ENCODE peak calls at places on chromosomes 4 and X, in four cellular contexts. V is K562, D is HCT116, U is GM12878. E is an unnamed sample. For H3K4me1, the result is how much of the 10 kb centered on the place peaks cover.

GRCh38 chrX:39721570-39722279 is 376.0 kb downstream of the BCOR start:
- DNase-seq in V (no peak), D (no peak), U (no peak), E (no peak)

GRCh38 chr4:181525641-181526040 is 717.6 kb upstream of the TENM3 start:
- DNase-seq in V (no peak), D (no peak), U (no peak), E (no peak)

GRCh38 chr4:163895369-163896005 is 401.0 kb downstream of the TMA16 start:
- DNase-seq in V (no peak), D (no peak), U (no peak), E (no peak)

GRCh38 chr4:39873823-39874222 is 103.9 kb downstream of the PDS5A start:
- DNase-seq in V (no peak), D (no peak), U (no peak), E (no peak)

GRCh38 chr4:173171098-173171497 is 2.5 kb downstream of the GALNT7 start:
- DNase-seq in V (peak), D (no peak), U (no peak), E (no peak)

GRCh38 chr4:121283319-121283718 is 97.5 kb downstream of the QRFPR start:
- DNase-seq in V (no peak), D (no peak), U (no peak), E (no peak)

GRCh38 chrX:72346306-72346949 is 40.7 kb upstream of the CITED1 start:
- DNase-seq in V (no peak), D (no peak), U (no peak), E (no peak)

GRCh38 chr4:94757192-94758140 is at the start of gene BMPR1B:
- DNase-seq in V (no peak), D (no peak), U (no peak), E (no peak)

GRCh38 chr4:148367756-148368155 is 74.5 kb downstream of the NR3C2 start:
- DNase-seq in V (no peak), D (no peak), U (no peak), E (no peak)

GRCh38 chrX:39946822-39947221 is 150.9 kb downstream of the BCOR start:
- DNase-seq in V (no peak), D (no peak), U (no peak), E (no peak)

GRCh38 chrX:10156199-10157031 is at the start of gene CLCN4:
- DNase-seq in V (no peak), D (peak), U (no peak), E (peak)

GRCh38 chrX:30593435-30594200 is 16.1 kb upstream of the TASL start:
- DNase-seq in V (no peak), D (peak), U (no peak), E (no peak)

GRCh38 chrX:39473812-39474211 is 623.9 kb downstream of the BCOR start:
- DNase-seq in V (no peak), D (no peak), U (no peak), E (no peak)

GRCh38 chr4:2341911-2342652 is 76.4 kb downstream of the ZFYVE28 start:
- DNase-seq in V (no peak), D (no peak), U (no peak), E (no peak)

GRCh38 chr4:125833-126232 is 1.5 kb downstream of the ZNF718 start:
- DNase-seq in V (no peak), D (no peak), U (no peak), E (no peak)

GRCh38 chr4:110663738-110664444 is 41.0 kb upstream of the PITX2 start:
- DNase-seq in V (no peak), D (no peak), U (no peak), E (no peak)

GRCh38 chr4:185096032-185096653 is 46.9 kb upstream of the SLC25A4 start:
- DNase-seq in V (peak), D (peak), U (no peak), E (no peak)

GRCh38 chrX:19739683-19740082 is 147.7 kb downstream of the SH3KBP1 start:
- DNase-seq in V (peak), D (peak), U (no peak), E (peak)

GRCh38 chr4:110172972-110173371 is 25.4 kb downstream of the ELOVL6 start:
- DNase-seq in V (no peak), D (no peak), U (no peak), E (no peak)

GRCh38 chr4:15010038-15010585 is 7.8 kb downstream of the CPEB2 start:
- DNase-seq in V (peak), D (no peak), U (no peak), E (no peak)

GRCh38 chrX:45229348-45229747 is 28.7 kb upstream of the DIPK2B start:
- DNase-seq in V (no peak), D (no peak), U (no peak), E (no peak)

GRCh38 chrX:95063554-95063953 is 1389.5 kb downstream of the FAM133A start:
- DNase-seq in V (no peak), D (no peak), U (no peak), E (no peak)

GRCh38 chr4:108398326-108398725 is 222.1 kb upstream of the RPL34 start:
- DNase-seq in V (no peak), D (no peak), U (no peak), E (no peak)

GRCh38 chrX:45748443-45748842 is 547.8 kb upstream of the DIPK2B start:
- DNase-seq in V (no peak), D (no peak), U (no peak), E (no peak)

GRCh38 chr4:67871867-67872266 is 11.9 kb downstream of the TMPRSS11D start:
- DNase-seq in V (peak), D (peak), U (no peak), E (no peak)

GRCh38 chr4:89029591-89029990 is 27.4 kb downstream of the FAM13A start:
- DNase-seq in V (no peak), D (no peak), U (no peak), E (no peak)

GRCh38 chr4:6354119-6354518 is 84.5 kb downstream of the WFS1 start:
- DNase-seq in V (no peak), D (no peak), U (no peak), E (no peak)

GRCh38 chr4:82801910-82802521 is 3.4 kb upstream of the SCD5 start:
- DNase-seq in V (no peak), D (no peak), U (no peak), E (no peak)

GRCh38 chr4:188198980-188199792 is 59.9 kb downstream of the TRIML1 start:
- DNase-seq in V (no peak), D (no peak), U (no peak), E (no peak)

GRCh38 chr4:161714022-161714751 is 449.6 kb downstream of the FSTL5 start:
- DNase-seq in V (no peak), D (peak), U (no peak), E (no peak)

GRCh38 chr4:112704991-112705845 is 68.3 kb downstream of the LARP7 start:
- DNase-seq in V (no peak), D (peak), U (no peak), E (no peak)

DNA sequence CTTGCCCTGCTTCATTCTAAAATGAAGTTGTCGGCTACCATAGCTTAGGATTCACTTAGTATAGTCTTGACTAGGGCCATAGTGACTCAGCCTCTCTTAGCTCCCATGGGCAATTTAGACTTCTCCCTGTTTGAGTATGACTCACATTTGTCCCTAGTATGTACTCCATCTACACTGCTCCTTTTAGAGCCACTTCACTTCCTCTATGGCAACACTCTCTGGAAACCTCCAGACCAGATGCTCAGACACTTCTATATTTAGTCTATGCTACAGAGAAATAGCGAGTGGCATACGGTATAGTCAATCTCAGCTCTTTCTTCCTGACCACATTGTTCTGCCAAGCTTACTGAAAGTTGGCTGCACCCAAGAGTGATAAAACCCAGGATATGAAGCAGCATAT is 11.2 kb downstream of the MEPE start:
- DNase-seq in V (no peak), D (no peak), U (no peak), E (no peak)
- TF ChIP-seq ZNF274 in V (no peak), D (no peak), U (no peak), E (no peak)

GRCh38 chr4:38007645-38008044 is 47.4 kb downstream of the PTTG2 start:
- DNase-seq in V (no peak), D (no peak), U (no peak), E (no peak)
- H3K4me1 ChIP-seq in V (under half), D (under half), U (under half), E (under half)

DNA sequence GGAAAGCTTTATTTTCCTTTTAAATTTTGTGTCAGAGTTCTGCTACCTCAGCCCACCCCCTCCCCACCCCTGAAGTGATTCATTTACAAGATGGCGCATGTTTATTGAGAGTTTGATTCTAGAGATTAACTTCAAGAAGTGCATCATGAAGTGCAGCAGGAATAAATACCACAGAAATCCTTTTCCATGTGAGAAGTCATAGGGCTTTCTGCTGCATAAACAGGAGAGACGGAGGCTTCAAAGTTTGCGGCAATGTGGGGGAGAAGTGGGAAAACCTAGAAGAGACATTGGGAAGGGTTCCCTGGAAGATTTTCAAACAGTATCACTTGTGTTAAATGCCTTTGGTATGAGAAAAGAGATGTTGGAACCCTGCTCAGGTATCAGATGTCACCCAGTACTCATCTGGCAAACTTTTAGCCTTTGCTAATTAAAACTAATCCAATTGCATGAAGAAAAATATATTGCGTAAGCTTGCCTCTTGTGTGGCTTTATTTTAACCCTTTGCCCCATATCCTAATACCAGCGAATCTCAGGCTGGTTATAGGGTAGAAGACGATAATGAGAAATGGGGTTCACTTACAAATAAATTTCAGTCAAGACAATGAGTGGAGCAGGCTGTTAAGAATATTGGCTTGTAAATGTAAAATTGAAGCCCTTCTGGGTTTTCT is 15.5 kb downstream of the NHS start:
- DNase-seq in V (no peak), D (no peak), U (no peak), E (no peak)
- TF ChIP-seq ZNF274 in V (no peak), D (no peak), U (no peak), E (no peak)

DNA sequence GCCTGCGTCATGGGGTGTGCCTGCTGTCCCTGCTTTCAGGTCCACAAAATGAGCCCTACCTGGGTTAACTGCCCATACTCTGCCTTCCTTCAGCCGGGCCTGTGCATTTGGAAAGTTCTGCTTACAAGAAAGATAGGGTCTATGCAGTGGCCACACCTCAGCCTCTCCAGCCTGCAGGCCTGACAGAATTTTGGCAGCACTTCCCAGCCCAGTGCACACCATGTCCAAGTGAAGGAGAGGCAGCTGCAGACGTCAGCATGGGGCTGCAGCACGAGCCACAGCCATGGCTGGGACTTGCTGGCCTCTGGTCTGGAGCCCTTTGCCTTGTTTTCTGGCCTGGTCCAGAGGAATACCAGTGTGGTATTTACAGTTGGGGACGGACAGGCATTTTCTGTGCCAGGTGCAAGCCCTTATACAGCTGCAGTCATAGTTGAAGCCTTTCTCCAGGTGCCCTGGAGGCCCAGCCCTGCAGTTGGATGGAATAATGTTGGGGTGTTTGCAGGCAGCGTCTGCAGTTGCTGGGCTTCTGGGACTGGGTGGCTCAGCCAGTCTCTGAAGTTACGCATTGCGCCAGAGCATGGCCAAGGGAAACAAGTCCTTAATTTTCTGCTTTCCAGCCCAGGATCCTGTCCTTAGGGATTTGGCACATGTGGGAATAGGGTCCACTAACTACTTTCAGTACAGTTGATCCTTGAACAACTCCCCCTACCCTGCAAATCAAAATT is 26.2 kb downstream of the JADE1 start:
- DNase-seq in V (no peak), D (no peak), U (no peak), E (no peak)
- H3K4me1 ChIP-seq in V (under half), D (under half), U (under half), E (under half)

GRCh38 chr4:152508386-152508785 is 27.5 kb downstream of the FBXW7 start:
- DNase-seq in V (no peak), D (no peak), U (no peak), E (no peak)
- TF ChIP-seq ZNF274 in V (no peak), D (no peak), U (no peak), E (no peak)

GRCh38 chr4:145527773-145528172 is 46.1 kb downstream of the SMAD1 start:
- DNase-seq in V (no peak), D (no peak), U (no peak), E (no peak)
- H3K4me1 ChIP-seq in V (under half), D (under half), U (under half), E (under half)

DNA sequence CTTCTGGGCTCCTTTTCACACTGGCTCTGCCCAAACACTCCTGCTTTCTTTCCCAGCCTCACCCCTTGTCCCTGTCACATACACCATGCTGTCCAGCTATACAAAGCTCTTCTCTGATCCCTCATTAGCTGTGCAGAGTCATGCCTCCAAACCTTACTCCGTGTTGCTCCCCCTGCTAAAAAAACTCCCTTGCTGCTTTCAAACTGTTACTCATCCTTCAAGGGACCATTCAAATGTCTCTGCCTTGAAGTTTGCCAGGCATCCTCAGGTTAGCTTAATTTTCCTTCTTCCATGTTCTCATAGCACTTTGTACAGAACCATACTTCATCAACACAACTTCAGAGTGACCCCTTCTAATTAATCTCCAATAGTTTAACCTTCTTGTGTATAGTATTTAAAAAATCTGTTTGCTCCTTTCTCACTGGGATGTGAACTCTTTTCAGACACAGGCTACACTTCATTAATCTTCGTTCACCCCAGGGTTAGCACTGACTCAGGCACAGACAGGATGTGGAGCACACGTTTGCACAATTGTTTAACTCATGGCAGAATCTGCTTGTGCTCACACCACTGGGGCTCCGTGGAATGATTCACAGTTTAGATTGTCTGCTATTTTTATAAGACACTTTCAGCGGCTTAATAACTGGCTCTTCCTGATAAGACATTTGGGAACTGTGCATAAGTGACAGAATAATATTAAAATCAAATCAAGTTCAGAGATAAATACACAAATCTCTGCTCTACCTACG is 21.4 kb upstream of the SEL1L3 start:
- DNase-seq in V (no peak), D (no peak), U (no peak), E (no peak)
- TF ChIP-seq ZNF274 in V (no peak), D (no peak), U (no peak), E (no peak)

GRCh38 chr4:77003400-77003799 is 53.8 kb downstream of the SEPTIN11 start:
- DNase-seq in V (no peak), D (no peak), U (no peak), E (no peak)

GRCh38 chr4:77006753-77007355 is 57.3 kb downstream of the SEPTIN11 start:
- DNase-seq in V (no peak), D (no peak), U (no peak), E (no peak)

GRCh38 chr4:77002321-77002720 is 52.8 kb downstream of the SEPTIN11 start:
- DNase-seq in V (no peak), D (no peak), U (no peak), E (no peak)

GRCh38 chr4:77001907-77002306 is 52.4 kb downstream of the SEPTIN11 start:
- DNase-seq in V (no peak), D (no peak), U (no peak), E (peak)

GRCh38 chr4:77002721-77003120 is 53.2 kb downstream of the SEPTIN11 start:
- DNase-seq in V (no peak), D (no peak), U (no peak), E (no peak)
- H3K4me1 ChIP-seq in V (under half), D (under half), U (under half), E (under half)

E was measured in NT2/D1.